ENCODE peak calls at places on chromosomes 1 and 21, in eight cellular contexts. B is HTR-8/SVneo; Z is T-helper 9 cell; O is activated CD4-positive, alpha-beta T cell treated with anti-CD3 and anti-CD28 coated beads, Interleukin-2, amount 50 U/mL, for 1 hour; L is spleen; X is GM04504; J is endothelial cell of umbilical vein; F is nephron progenitor cell. G is an unnamed sample.

GRCh38 chr1:226661965-226662364 is 77.1 kb downstream of the ITPKB start:
- DNase-seq in B (no peak), Z (no peak), O (no peak), L (peak), X (no peak), J (no peak), F (peak), G (no peak)

GRCh38 chr21:32611471-32611997 is 643 bp downstream of the CFAP298 start:
- DNase-seq in B (peak), Z (peak), O (peak), L (peak), X (no peak), J (peak), F (peak), G (no peak)

GRCh38 chr1:91774520-91775203 is 111.3 kb downstream of the TGFBR3 start:
- DNase-seq in B (no peak), Z (no peak), O (no peak), L (no peak), X (peak), J (no peak), F (no peak), G (no peak)

GRCh38 chr1:153648000-153648643 is 10.4 kb upstream of the SNAPIN start:
- DNase-seq in B (no peak), Z (no peak), O (no peak), L (no peak), X (no peak), J (no peak), F (no peak), G (no peak)

GRCh38 chr1:43671626-43672330 is 21.8 kb downstream of the KDM4A start:
- DNase-seq in B (no peak), Z (no peak), O (no peak), L (no peak), X (peak), J (no peak), F (no peak), G (no peak)

GRCh38 chr1:185720633-185721272 is 13.4 kb upstream of the HMCN1 start:
- DNase-seq in B (no peak), Z (no peak), O (no peak), L (no peak), X (no peak), J (peak), F (no peak), G (peak)

GRCh38 chr1:60245371-60245770 is 171.8 kb upstream of the C1orf87 start:
- DNase-seq in B (no peak), Z (no peak), O (no peak), L (no peak), X (no peak), J (no peak), F (no peak), G (no peak)

GRCh38 chr1:200053639-200054038 is 26.1 kb downstream of the NR5A2 start:
- DNase-seq in B (no peak), Z (no peak), O (no peak), L (no peak), X (no peak), J (no peak), F (no peak), G (no peak)

GRCh38 chr1:47906009-47906432 is 91.2 kb downstream of the TRABD2B start:
- DNase-seq in B (no peak), Z (no peak), O (no peak), L (no peak), X (no peak), J (peak), F (no peak), G (no peak)

GRCh38 chr1:24501371-24502167 is 1.1 kb upstream of the RCAN3 start:
- DNase-seq in B (peak), Z (no peak), O (no peak), L (peak), X (no peak), J (no peak), F (no peak), G (no peak)

GRCh38 chr1:148357037-148357436 is 126.1 kb downstream of the PPIAL4G start:
- DNase-seq in B (no peak), Z (no peak), O (no peak), L (no peak), X (no peak), J (no peak), F (no peak), G (no peak)

GRCh38 chr21:34122047-34122446 is 48.7 kb downstream of the MRPS6 start:
- DNase-seq in B (no peak), Z (no peak), O (no peak), L (no peak), X (no peak), J (no peak), F (no peak), G (no peak)

GRCh38 chr1:181015258-181015630 is 7.4 kb downstream of the STX6 start:
- DNase-seq in B (no peak), Z (no peak), O (no peak), L (no peak), X (no peak), J (no peak), F (no peak), G (no peak)

GRCh38 chr1:31679091-31679490 is 24.7 kb downstream of the COL16A1 start:
- DNase-seq in B (no peak), Z (no peak), O (no peak), L (no peak), X (no peak), J (no peak), F (no peak), G (no peak)

GRCh38 chr1:33088119-33088906 is 7.4 kb downstream of the AZIN2 start:
- DNase-seq in B (no peak), Z (no peak), O (no peak), L (no peak), X (no peak), J (no peak), F (no peak), G (no peak)

GRCh38 chr21:32411366-32412161 is 942 bp upstream of the EVA1C start:
- DNase-seq in B (peak), Z (peak), O (peak), L (peak), X (no peak), J (peak), F (peak), G (no peak)

GRCh38 chr1:169804941-169805340 is 10.2 kb upstream of the METTL18 start:
- DNase-seq in B (no peak), Z (no peak), O (no peak), L (no peak), X (no peak), J (no peak), F (no peak), G (no peak)

GRCh38 chr1:207024202-207025143 is 8.1 kb downstream of the C1orf116 start:
- DNase-seq in B (no peak), Z (no peak), O (no peak), L (no peak), X (no peak), J (no peak), F (no peak), G (no peak)

GRCh38 chr1:1204998-1205768 is 1.2 kb downstream of the TNFRSF18 start:
- DNase-seq in B (no peak), Z (no peak), O (peak), L (no peak), X (no peak), J (no peak), F (peak), G (no peak)

GRCh38 chr1:5456090-5456789 is 536.0 kb downstream of the NPHP4 start:
- DNase-seq in B (no peak), Z (no peak), O (no peak), L (no peak), X (no peak), J (no peak), F (no peak), G (no peak)